ENCODE peak calls at places on chromosomes 4 and X, in four cellular contexts. G is fibroblast of mammary gland, Z is A549, D is MV-4-11. B is an unnamed sample.
A peak's percentile ranks its signal among the peaks of the same experiment; 100 is the strongest.

GRCh38 chrX:78886550-78886949 is 58.6 kb upstream of the P2RY10 start:
- DNase-seq in G (peak; percentile 16), Z (peak; percentile 6), D (no peak), B (no peak)

GRCh38 chr4:106208481-106209460 is 107.2 kb downstream of the TBCK start:
- DNase-seq in G (no peak), Z (no peak), D (no peak), B (no peak)

GRCh38 chr4:162761965-162762364 is 404.7 kb downstream of the NAF1 start:
- DNase-seq in G (no peak), Z (no peak), D (no peak), B (no peak)

GRCh38 chr4:61923179-61923578 is 723.1 kb downstream of the ADGRL3 start:
- DNase-seq in G (no peak), Z (no peak), D (no peak), B (no peak)

GRCh38 chr4:100895572-100896197 is 377.9 kb upstream of the EMCN start:
- DNase-seq in G (peak; percentile 12), Z (no peak), D (peak; percentile 39), B (no peak)

GRCh38 chr4:82983450-82983849 is 27.2 kb downstream of the LIN54 start:
- DNase-seq in G (no peak), Z (no peak), D (no peak), B (no peak)

GRCh38 chr4:53055274-53055673 is 193.2 kb downstream of the RASL11B start:
- DNase-seq in G (peak; percentile 86), Z (no peak), D (no peak), B (peak; percentile 18)

GRCh38 chr4:118388621-118389020 is 35.8 kb upstream of the PRSS12 start:
- DNase-seq in G (no peak), Z (no peak), D (no peak), B (no peak)

GRCh38 chr4:14168919-14169318 is 541.4 kb upstream of the BOD1L1 start:
- DNase-seq in G (peak; percentile 96), Z (peak; percentile 56), D (peak; percentile 64), B (peak; percentile 88)

GRCh38 chrX:109925656-109926055 is 77.3 kb upstream of the TMEM164 start:
- DNase-seq in G (no peak), Z (no peak), D (no peak), B (no peak)